ENCODE peak calls at places on chromosomes 7 and 10, in eight cellular contexts. T, X, Y, W, O, C, P and F are unnamed samples.

GRCh38 chr10:110698340-110698739 is 54.2 kb downstream of the RBM20 start:
- DNase-seq in T (no peak), X (no peak), Y (no peak), W (no peak), O (no peak), C (no peak), P (no peak), F (no peak)

GRCh38 chr7:53095731-53096501 is 60.5 kb downstream of the POM121L12 start:
- DNase-seq in T (no peak), X (no peak), Y (no peak), W (no peak), O (no peak), C (no peak), P (no peak), F (no peak)

GRCh38 chr10:62594093-62594520 is 210.4 kb upstream of the ADO start:
- DNase-seq in T (peak), X (peak), Y (no peak), W (peak), O (peak), C (peak), P (peak), F (no peak)

GRCh38 chr7:126716321-126716720 is 536.4 kb downstream of the GRM8 start:
- DNase-seq in T (no peak), X (no peak), Y (no peak), W (no peak), O (no peak), C (no peak), P (no peak), F (no peak)

GRCh38 chr7:4845740-4846142 is 16.1 kb downstream of the PAPOLB start:
- DNase-seq in T (no peak), X (no peak), Y (no peak), W (peak), O (no peak), C (no peak), P (no peak), F (no peak)

GRCh38 chr7:35004531-35005096 is 32.7 kb downstream of the DPY19L1 start:
- DNase-seq in T (no peak), X (no peak), Y (no peak), W (peak), O (no peak), C (no peak), P (peak), F (no peak)

GRCh38 chr10:110620108-110620719 is 23.9 kb upstream of the RBM20 start:
- DNase-seq in T (no peak), X (no peak), Y (no peak), W (no peak), O (no peak), C (no peak), P (no peak), F (no peak)

GRCh38 chr10:70274643-70275042 is 9.2 kb downstream of the NPFFR1 start:
- DNase-seq in T (peak), X (no peak), Y (no peak), W (peak), O (no peak), C (no peak), P (no peak), F (no peak)

GRCh38 chr10:93515071-93515962 is 18.9 kb downstream of the CEP55 start:
- DNase-seq in T (no peak), X (no peak), Y (no peak), W (no peak), O (no peak), C (no peak), P (no peak), F (no peak)

GRCh38 chr10:1738950-1739349 is 1.6 kb upstream of the ADARB2 start:
- DNase-seq in T (no peak), X (no peak), Y (no peak), W (no peak), O (no peak), C (no peak), P (no peak), F (no peak)

GRCh38 chr10:62082729-62083412 is 181.4 kb downstream of the ARID5B start:
- DNase-seq in T (no peak), X (no peak), Y (no peak), W (peak), O (peak), C (peak), P (peak), F (no peak)

GRCh38 chr7:106612432-106612831 is 48.5 kb downstream of the CCDC71L start:
- DNase-seq in T (no peak), X (no peak), Y (no peak), W (no peak), O (no peak), C (no peak), P (no peak), F (no peak)

GRCh38 chr10:79375321-79376077 is 28.2 kb downstream of the PPIF start:
- DNase-seq in T (no peak), X (peak), Y (peak), W (peak), O (no peak), C (no peak), P (peak), F (no peak)

GRCh38 chr7:149720372-149721083 is 52.9 kb downstream of the ZNF467 start:
- DNase-seq in T (peak), X (no peak), Y (no peak), W (peak), O (no peak), C (no peak), P (no peak), F (peak)

GRCh38 chr7:92485974-92486373 is 8.2 kb upstream of the ERVW-1 start:
- DNase-seq in T (no peak), X (no peak), Y (no peak), W (no peak), O (no peak), C (no peak), P (no peak), F (no peak)

GRCh38 chr7:35468606-35469005 is 214.7 kb upstream of the TBX20 start:
- DNase-seq in T (no peak), X (no peak), Y (no peak), W (no peak), O (no peak), C (no peak), P (no peak), F (no peak)

GRCh38 chr7:111140091-111140870 is 49.4 kb downstream of the LRRN3 start:
- DNase-seq in T (no peak), X (no peak), Y (no peak), W (no peak), O (no peak), C (no peak), P (no peak), F (no peak)

GRCh38 chr7:26515462-26515861 is 223.8 kb downstream of the SNX10 start:
- DNase-seq in T (no peak), X (no peak), Y (no peak), W (peak), O (no peak), C (no peak), P (peak), F (no peak)

GRCh38 chr7:842436-843031 is 10.3 kb downstream of the SUN1 start:
- DNase-seq in T (no peak), X (no peak), Y (no peak), W (no peak), O (no peak), C (no peak), P (no peak), F (peak)

GRCh38 chr10:31142026-31142425 is 110.4 kb upstream of the ZNF438 start:
- DNase-seq in T (no peak), X (no peak), Y (no peak), W (peak), O (no peak), C (no peak), P (peak), F (no peak)

GRCh38 chr10:104080762-104081161 is 4.9 kb downstream of the COL17A1 start:
- DNase-seq in T (no peak), X (no peak), Y (no peak), W (no peak), O (no peak), C (no peak), P (peak), F (no peak)

GRCh38 chr7:132501956-132502355 is 74.3 kb downstream of the PLXNA4 start:
- DNase-seq in T (no peak), X (no peak), Y (no peak), W (no peak), O (no peak), C (no peak), P (no peak), F (no peak)

GRCh38 chr10:122373713-122374112 is 795 bp upstream of the PLEKHA1 start:
- DNase-seq in T (no peak), X (no peak), Y (no peak), W (peak), O (no peak), C (no peak), P (no peak), F (no peak)

GRCh38 chr10:77789016-77789415 is 137.5 kb downstream of the DLG5 start:
- DNase-seq in T (no peak), X (no peak), Y (no peak), W (no peak), O (no peak), C (no peak), P (no peak), F (no peak)

GRCh38 chr10:70918851-70919530 is 30.6 kb upstream of the PCBD1 start:
- DNase-seq in T (no peak), X (no peak), Y (no peak), W (no peak), O (no peak), C (no peak), P (no peak), F (peak)

GRCh38 chr7:70569335-70569819 is 562.6 kb upstream of the GALNT17 start:
- DNase-seq in T (no peak), X (no peak), Y (no peak), W (peak), O (no peak), C (no peak), P (no peak), F (peak)

GRCh38 chr10:546451-546850 is 143.0 kb downstream of the DIP2C start:
- DNase-seq in T (no peak), X (no peak), Y (no peak), W (no peak), O (no peak), C (no peak), P (no peak), F (no peak)

GRCh38 chr7:42972703-42973500 is 40.7 kb downstream of the MRPL32 start:
- DNase-seq in T (no peak), X (no peak), Y (no peak), W (peak), O (no peak), C (no peak), P (peak), F (no peak)

GRCh38 chr7:140541513-140542192 is 62.3 kb upstream of the MKRN1 start:
- DNase-seq in T (no peak), X (no peak), Y (no peak), W (peak), O (no peak), C (no peak), P (peak), F (peak)

GRCh38 chr10:97861351-97861750 is 11.7 kb downstream of the GOLGA7B start:
- DNase-seq in T (peak), X (no peak), Y (no peak), W (peak), O (no peak), C (no peak), P (peak), F (peak)

GRCh38 chr10:128086003-128086863 is 40.0 kb downstream of the MKI67 start:
- DNase-seq in T (no peak), X (peak), Y (peak), W (no peak), O (no peak), C (no peak), P (no peak), F (no peak)

GRCh38 chr10:30437039-30437781 is 3.2 kb downstream of the MAP3K8 start:
- DNase-seq in T (no peak), X (peak), Y (no peak), W (peak), O (no peak), C (peak), P (no peak), F (no peak)

GRCh38 chr7:67608806-67609205 is 612.2 kb downstream of the TYW1 start:
- DNase-seq in T (no peak), X (no peak), Y (no peak), W (no peak), O (no peak), C (no peak), P (no peak), F (no peak)

GRCh38 chr7:102077081-102077480 is 209.6 kb upstream of the SH2B2 start:
- DNase-seq in T (no peak), X (no peak), Y (no peak), W (no peak), O (no peak), C (no peak), P (no peak), F (no peak)

GRCh38 chr10:69685802-69686585 is 55.9 kb downstream of the FAM241B start:
- DNase-seq in T (no peak), X (no peak), Y (no peak), W (peak), O (no peak), C (no peak), P (no peak), F (no peak)

GRCh38 chr7:28773423-28774129 is 184.6 kb downstream of the TRIL start:
- DNase-seq in T (no peak), X (no peak), Y (no peak), W (no peak), O (no peak), C (no peak), P (no peak), F (no peak)